ENCODE peak calls at places on chromosomes 5 and 9, in eight cellular contexts. U is GDM1; D is Calu3; A is retina; R is activated CD4-positive, alpha-beta T cell treated with anti-CD3 and anti-CD28 coated beads, Interleukin-2, amount 50 U/mL, for 1 hour; M is mesenteric fat pad; E is pancreas; K is astrocyte of the hippocampus. J is an unnamed sample.

GRCh38 chr9:96078866-96079505 is 203.5 kb downstream of the ERCC6L2 start:
- DNase-seq in D (no peak), U (no peak), E (no peak), R (no peak), K (no peak), M (no peak), A (no peak), J (no peak)

GRCh38 chr9:88272986-88273385 is 115.3 kb upstream of the SPIN1 start:
- DNase-seq in U (no peak), M (no peak), A (no peak), K (no peak), R (no peak), E (no peak), D (no peak), J (no peak)

GRCh38 chr5:181248277-181248676 is 4.6 kb upstream of the RACK1 start:
- DNase-seq in D (no peak), R (no peak), A (no peak), U (no peak), M (peak; percentile 26), E (no peak), K (no peak), J (no peak)

GRCh38 chr5:80976985-80977384 is 16.8 kb downstream of the RASGRF2 start:
- DNase-seq in M (no peak), A (no peak), E (no peak), U (no peak), D (no peak), R (no peak), K (no peak), J (no peak)

GRCh38 chr9:120583958-120584369 is 4.0 kb upstream of the CDK5RAP2 start:
- DNase-seq in U (peak; percentile 58), K (peak; percentile 95), R (peak; percentile 16), M (no peak), A (peak; percentile 30), E (peak; percentile 30), D (peak; percentile 77), J (no peak)

GRCh38 chr5:41246376-41246775 is 33.0 kb upstream of the C6 start:
- DNase-seq in A (no peak), E (no peak), R (no peak), M (no peak), D (peak; percentile 28), K (peak; percentile 55), U (no peak), J (no peak)

GRCh38 chr9:35340046-35340445 is 149.9 kb upstream of the RUSC2 start:
- DNase-seq in K (peak; percentile 91), U (no peak), A (no peak), R (no peak), M (no peak), D (no peak), E (no peak), J (no peak)

GRCh38 chr9:94920439-94920951 is 194.0 kb downstream of the AOPEP start:
- DNase-seq in M (peak; percentile 79), R (no peak), U (no peak), K (peak; percentile 29), D (no peak), A (peak; percentile 32), E (no peak), J (no peak)

GRCh38 chr9:98639133-98639532 is 69.6 kb downstream of the GABBR2 start:
- DNase-seq in U (no peak), R (no peak), M (no peak), K (no peak), A (no peak), E (no peak), D (no peak), J (no peak)

GRCh38 chr5:157288405-157289163 is 22.7 kb downstream of the CYFIP2 start:
- DNase-seq in K (no peak), E (no peak), A (no peak), U (no peak), M (no peak), D (no peak), R (no peak), J (no peak)

GRCh38 chr5:52728686-52729085 is 59.0 kb upstream of the ITGA1 start:
- DNase-seq in M (no peak), E (no peak), U (no peak), K (no peak), D (no peak), R (no peak), A (no peak), J (no peak)

GRCh38 chr5:98767563-98767962 is 5.9 kb upstream of the RGMB start:
- DNase-seq in M (no peak), D (no peak), A (no peak), R (no peak), U (no peak), E (no peak), K (peak; percentile 26), J (no peak)

GRCh38 chr9:89274838-89275237 is 36.2 kb upstream of the CKS2 start:
- DNase-seq in U (no peak), A (no peak), R (no peak), K (peak; percentile 60), D (no peak), M (no peak), E (no peak), J (no peak)

GRCh38 chr5:66010476-66010875 is 84.1 kb downstream of the ERBIN start:
- DNase-seq in M (no peak), E (no peak), D (no peak), R (no peak), A (no peak), U (no peak), K (no peak), J (no peak)

GRCh38 chr5:98173334-98173733 is 600.1 kb upstream of the RGMB start:
- DNase-seq in K (peak; percentile 28), M (no peak), E (no peak), A (no peak), R (no peak), U (no peak), D (no peak), J (no peak)

GRCh38 chr5:154058055-154059038 is 19.6 kb downstream of the MFAP3 start:
- DNase-seq in D (peak; percentile 81), M (no peak), K (peak; percentile 90), U (no peak), E (peak; percentile 30), A (no peak), R (no peak), J (no peak)

GRCh38 chr9:94700445-94700844 is 26.1 kb upstream of the AOPEP start:
- DNase-seq in R (no peak), A (no peak), D (no peak), K (peak; percentile 44), E (no peak), U (no peak), M (no peak), J (no peak)

GRCh38 chr9:137851516-137852217 is 25.9 kb upstream of the CACNA1B start:
- DNase-seq in U (no peak), K (no peak), E (no peak), R (no peak), A (no peak), M (no peak), D (no peak), J (no peak)

GRCh38 chr5:121982500-121983261 is 20.9 kb downstream of the SRFBP1 start:
- DNase-seq in K (no peak), M (no peak), R (no peak), A (no peak), E (no peak), D (no peak), U (no peak), J (no peak)

GRCh38 chr9:125377584-125378250 is 116.1 kb downstream of the GAPVD1 start:
- DNase-seq in A (no peak), K (no peak), U (no peak), D (no peak), R (no peak), E (no peak), M (peak; percentile 39), J (no peak)